ENCODE peak calls at places on chromosomes 4 and X, in nine cellular contexts. N is uterus, Y is GM13977, H is body of pancreas, D is lower leg skin, Q is GM12865, O is endodermal cell, F is left ventricle myocardium inferior, W is fibroblast of mammary gland. U is an unnamed sample.

GRCh38 chrX:13028871-13029336 is 15.5 kb downstream of the FAM9C start:
- DNase-seq in D (no peak), W (no peak), H (no peak), O (peak; percentile 85), Q (no peak), N (no peak), F (no peak), Y (no peak), U (peak; percentile 21)

GRCh38 chr4:85029453-85029852 is 63.0 kb upstream of the WDFY3 start:
- DNase-seq in Y (no peak), H (no peak), O (no peak), F (no peak), N (no peak), Q (no peak), D (no peak), W (peak; percentile 73), U (no peak)

GRCh38 chrX:40579880-40580536 is 762 bp upstream of the ATP6AP2 start:
- DNase-seq in Y (no peak), O (no peak), H (no peak), F (no peak), W (no peak), D (no peak), N (no peak), Q (no peak), U (no peak)

GRCh38 chr4:23884731-23885130 is 5.1 kb downstream of the PPARGC1A start:
- DNase-seq in W (no peak), H (no peak), F (no peak), N (no peak), O (no peak), Q (no peak), Y (no peak), D (no peak), U (no peak)

GRCh38 chr4:155025762-155026457 is 182.5 kb upstream of the NPY2R start:
- DNase-seq in Y (no peak), O (peak; percentile 94), D (no peak), N (no peak), H (peak; percentile 78), F (peak; percentile 27), Q (peak; percentile 18), W (peak; percentile 25), U (no peak)

GRCh38 chr4:39526810-39527295 is 386 bp downstream of the UGDH start:
- DNase-seq in H (no peak), F (no peak), O (no peak), W (no peak), Y (peak; percentile 50), D (peak; percentile 23), Q (peak; percentile 42), N (no peak), U (no peak)

GRCh38 chrX:23699636-23700194 is 32.4 kb downstream of the PRDX4 start:
- DNase-seq in F (no peak), Q (no peak), N (peak; percentile 19), O (peak; percentile 82), D (peak; percentile 15), W (peak; percentile 68), H (peak; percentile 19), Y (no peak), U (no peak)

GRCh38 chr4:14465498-14465897 is 536.8 kb upstream of the CPEB2 start:
- DNase-seq in Q (no peak), H (no peak), F (no peak), D (no peak), O (no peak), Y (no peak), W (no peak), N (no peak), U (no peak)

GRCh38 chrX:134622813-134623185 is 35.5 kb downstream of the PLAC1 start:
- DNase-seq in F (no peak), D (no peak), Q (no peak), W (no peak), H (no peak), N (no peak), Y (no peak), O (no peak), U (no peak)

GRCh38 chrX:37813570-37813969 is 33.7 kb downstream of the CYBB start:
- DNase-seq in Y (no peak), W (no peak), D (no peak), H (no peak), O (no peak), Q (peak; percentile 23), F (no peak), N (no peak), U (no peak)

GRCh38 chr4:153594208-153594607 is 89.9 kb upstream of the TLR2 start:
- DNase-seq in N (no peak), F (no peak), Q (no peak), O (no peak), Y (no peak), H (no peak), D (peak; percentile 35), W (peak; percentile 15), U (peak; percentile 73)

GRCh38 chr4:113555868-113556267 is 205.7 kb downstream of the CAMK2D start:
- DNase-seq in N (no peak), Q (no peak), F (no peak), H (no peak), O (no peak), W (no peak), D (no peak), Y (no peak), U (no peak)

GRCh38 chr4:177573487-177573886 is 131.2 kb upstream of the AGA start:
- DNase-seq in Y (no peak), Q (no peak), H (no peak), O (no peak), F (no peak), W (peak; percentile 96), D (no peak), N (no peak), U (peak; percentile 92)

GRCh38 chr4:654871-655734 is 19.0 kb downstream of the ATP5ME start:
- DNase-seq in N (no peak), H (no peak), O (no peak), D (no peak), W (no peak), Y (no peak), F (no peak), Q (no peak), U (no peak)

GRCh38 chrX:71542411-71542810 is 9.5 kb downstream of the OGT start:
- DNase-seq in O (no peak), H (no peak), N (no peak), F (no peak), W (peak; percentile 79), D (no peak), Y (no peak), Q (no peak), U (peak; percentile 42)

GRCh38 chrX:4249401-4249800 is 536.0 kb upstream of the PRKX start:
- DNase-seq in H (no peak), O (no peak), F (no peak), Q (no peak), D (no peak), W (no peak), N (no peak), Y (no peak), U (no peak)

GRCh38 chr4:165192500-165192898 is 14.9 kb upstream of the KLHL2 start:
- DNase-seq in W (no peak), H (no peak), N (no peak), Y (no peak), D (no peak), O (no peak), Q (no peak), F (no peak), U (no peak)
- TF ChIP-seq CTCF in W (no peak), H (no peak), N (no peak), Y (no peak), D (no peak), O (no peak), Q (no peak), F (no peak), U (no peak)

GRCh38 chr4:118741456-118741855 is 56.3 kb downstream of the METTL14 start:
- DNase-seq in H (no peak), W (peak; percentile 48), N (no peak), Y (no peak), F (no peak), O (no peak), D (no peak), Q (no peak), U (no peak)

GRCh38 chr4:118738999-118739690 is 54.0 kb downstream of the METTL14 start:
- DNase-seq in H (no peak), Y (no peak), O (no peak), Q (no peak), F (no peak), W (no peak), D (no peak), N (no peak), U (no peak)

GRCh38 chr4:118742050-118742449 is 56.9 kb downstream of the METTL14 start:
- DNase-seq in H (no peak), D (no peak), O (no peak), F (no peak), Y (no peak), Q (no peak), N (no peak), W (peak; percentile 43), U (no peak)

GRCh38 chr4:118738090-118738489 is 52.9 kb downstream of the METTL14 start:
- DNase-seq in H (peak; percentile 34), W (no peak), Y (no peak), D (no peak), F (no peak), N (no peak), Q (no peak), O (no peak), U (no peak)

DNA sequence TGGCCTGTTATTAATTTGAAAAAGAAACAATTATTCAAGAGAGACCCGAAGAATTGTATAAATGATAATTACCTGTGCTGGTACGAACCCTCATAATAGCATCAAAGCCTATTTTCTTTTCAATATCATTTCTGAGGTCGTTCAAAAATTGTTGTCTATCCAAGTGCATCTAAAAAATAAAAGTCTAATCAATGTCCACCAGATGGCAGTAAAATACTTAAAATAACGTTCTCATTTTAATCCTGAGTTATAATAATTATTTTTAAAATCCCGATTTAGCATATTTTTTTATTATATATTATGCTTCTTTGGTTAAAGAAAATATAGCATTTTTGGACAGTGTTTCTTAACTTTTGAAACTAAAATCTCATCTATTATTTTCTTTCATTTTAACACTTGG is 55.7 kb downstream of the METTL14 start:
- DNase-seq in F (no peak), Y (peak; percentile 7), Q (no peak), W (peak; percentile 45), O (no peak), D (no peak), N (no peak), H (no peak), U (peak; percentile 44)
- TF ChIP-seq CTCF in F (peak; percentile 62), Y (peak; percentile 38), Q (peak; percentile 7), W (peak; percentile 31), O (peak; percentile 73), D (no peak), N (peak; percentile 58), H (no peak), U (peak; percentile 82)

DNA sequence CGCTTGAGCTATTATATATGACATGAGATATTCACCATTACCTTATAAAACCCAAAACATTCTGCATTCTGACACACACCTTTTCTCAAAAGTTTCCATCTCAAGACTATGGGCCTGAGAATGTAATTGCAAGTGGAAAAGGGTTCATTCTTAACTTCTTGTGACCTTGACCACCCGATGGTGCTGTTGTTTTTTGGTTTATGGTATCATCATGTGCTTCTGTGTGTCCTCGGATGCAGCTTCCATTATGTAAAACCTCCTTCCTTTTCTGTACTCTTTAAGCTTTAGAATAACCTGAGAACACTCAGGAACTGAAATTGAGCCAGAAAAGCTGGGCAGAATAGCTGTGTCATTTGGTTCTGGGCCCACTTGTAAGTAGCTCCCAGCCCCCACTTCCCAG is 16.2 kb upstream of the PUDP start:
- DNase-seq in W (no peak), H (no peak), D (no peak), N (no peak), O (no peak), F (no peak), Y (no peak), Q (no peak), U (no peak)
- TF ChIP-seq CTCF in W (no peak), H (no peak), D (no peak), N (no peak), O (peak; percentile 41), F (no peak), Y (no peak), Q (no peak), U (no peak)

GRCh38 chr4:3480528-3481112 is 17.5 kb downstream of the DOK7 start:
- DNase-seq in Y (peak; percentile 92), Q (peak; percentile 65), H (peak; percentile 73), O (peak; percentile 99), F (peak; percentile 75), W (peak; percentile 64), N (peak; percentile 49), D (peak; percentile 42), U (peak; percentile 64)
- TF ChIP-seq CTCF in Y (peak; percentile 98), Q (peak; percentile 98), H (peak; percentile 98), O (peak; percentile 100), F (peak; percentile 99), W (peak; percentile 94), N (peak; percentile 81), D (no peak), U (peak; percentile 100)